ENCODE peak calls at places on chromosomes 4 and X, in eight cellular contexts. P is CD4-positive, alpha-beta memory T cell; T is suprapubic skin; W is SJSA1; A is psoas muscle; B is GM23338; X is colonic mucosa; Z is A549. F is an unnamed sample.

GRCh38 chrX:45771114-45771513 is 570.4 kb upstream of the DIPK2B start:
- DNase-seq in P (no peak), T (no peak), W (peak; percentile 85), A (no peak), B (no peak), X (peak; percentile 65), Z (peak; percentile 82), F (peak; percentile 68)

GRCh38 chrX:136200466-136200865 is 50.7 kb downstream of the MAP7D3 start:
- DNase-seq in P (no peak), T (no peak), W (no peak), A (no peak), B (peak; percentile 51), X (no peak), Z (peak; percentile 29), F (no peak)

GRCh38 chr4:828641-829271 is 2.8 kb upstream of the CPLX1 start:
- DNase-seq in P (no peak), T (peak; percentile 77), W (no peak), A (peak; percentile 35), B (peak; percentile 71), X (no peak), Z (peak; percentile 48), F (no peak)

GRCh38 chr4:139457318-139457717 is 3.4 kb downstream of the RAB33B start:
- DNase-seq in P (no peak), T (no peak), W (no peak), A (no peak), B (no peak), X (no peak), Z (peak; percentile 33), F (no peak)

GRCh38 chr4:130309221-130309620 is 1213.3 kb downstream of the C4orf33 start:
- DNase-seq in P (no peak), T (no peak), W (no peak), A (no peak), B (no peak), X (no peak), Z (no peak), F (no peak)

GRCh38 chr4:41751325-41752061 is 3.0 kb upstream of the PHOX2B start:
- DNase-seq in P (no peak), T (no peak), W (no peak), A (no peak), B (peak; percentile 62), X (no peak), Z (no peak), F (no peak)

GRCh38 chrX:12065251-12065650 is 73.0 kb upstream of the FRMPD4 start:
- DNase-seq in P (no peak), T (no peak), W (no peak), A (no peak), B (peak; percentile 68), X (no peak), Z (peak; percentile 25), F (peak; percentile 42)

GRCh38 chrX:33324099-33324498 is 112.8 kb upstream of the DMD start:
- DNase-seq in P (no peak), T (no peak), W (no peak), A (no peak), B (peak; percentile 44), X (no peak), Z (no peak), F (no peak)

GRCh38 chrX:20361890-20362262 is 95.2 kb upstream of the RPS6KA3 start:
- DNase-seq in P (no peak), T (no peak), W (no peak), A (no peak), B (no peak), X (no peak), Z (peak; percentile 91), F (peak; percentile 47)

GRCh38 chrX:99077099-99077498 is 1333.0 kb downstream of the PCDH19 start:
- DNase-seq in P (no peak), T (no peak), W (no peak), A (no peak), B (peak; percentile 22), X (no peak), Z (no peak), F (no peak)

GRCh38 chrX:1609759-1610158 is 5.1 kb upstream of the ASMT start:
- DNase-seq in P (no peak), T (no peak), W (no peak), A (no peak), B (no peak), X (no peak), Z (no peak), F (no peak)

GRCh38 chr4:145530189-145530588 is 48.5 kb downstream of the SMAD1 start:
- DNase-seq in P (no peak), T (no peak), W (no peak), A (no peak), B (no peak), X (no peak), Z (no peak), F (no peak)
- H3K4me1 ChIP-seq in P (no peaks in the 10 kb centered on the region), T (peaks cover 12% of the 10 kb centered on the region), W (no peaks in the 10 kb centered on the region), A (peaks cover 47% of the 10 kb centered on the region), B (peaks cover 8% of the 10 kb centered on the region), X (peaks cover 3% of the 10 kb centered on the region), Z (peaks cover 3% of the 10 kb centered on the region), F (no peaks in the 10 kb centered on the region)

GRCh38 chr4:81631958-81632439 is 160.3 kb upstream of the RASGEF1B start:
- DNase-seq in P (no peak), T (no peak), W (no peak), A (no peak), B (no peak), X (no peak), Z (peak; percentile 40), F (peak; percentile 55)

GRCh38 chr4:81635747-81636146 is 164.0 kb upstream of the RASGEF1B start:
- DNase-seq in P (no peak), T (no peak), W (no peak), A (no peak), B (no peak), X (peak; percentile 85), Z (no peak), F (peak; percentile 38)

GRCh38 chr4:81628489-81628888 is 156.8 kb upstream of the RASGEF1B start:
- DNase-seq in P (no peak), T (no peak), W (no peak), A (no peak), B (no peak), X (no peak), Z (no peak), F (no peak)

GRCh38 chr4:81635128-81635527 is 163.4 kb upstream of the RASGEF1B start:
- DNase-seq in P (no peak), T (no peak), W (no peak), A (no peak), B (no peak), X (no peak), Z (no peak), F (no peak)

GRCh38 chr4:81632581-81633247 is 161.0 kb upstream of the RASGEF1B start:
- DNase-seq in P (no peak), T (no peak), W (no peak), A (no peak), B (no peak), X (no peak), Z (no peak), F (no peak)
- H3K4me1 ChIP-seq in P (no peaks in the 10 kb centered on the region), T (peaks cover 11% of the 10 kb centered on the region), W (no peaks in the 10 kb centered on the region), A (peaks cover 19% of the 10 kb centered on the region), B (peaks cover 4% of the 10 kb centered on the region), X (no peaks in the 10 kb centered on the region), Z (no peaks in the 10 kb centered on the region), F (no peaks in the 10 kb centered on the region)

GRCh38 chr4:38128478-38129451 is 168.6 kb downstream of the PTTG2 start:
- DNase-seq in P (peak; percentile 62), T (no peak), W (no peak), A (no peak), B (peak; percentile 92), X (peak; percentile 49), Z (peak; percentile 20), F (no peak)

GRCh38 chr4:38123555-38123954 is 163.4 kb downstream of the PTTG2 start:
- DNase-seq in P (no peak), T (no peak), W (no peak), A (no peak), B (no peak), X (no peak), Z (no peak), F (no peak)

GRCh38 chr4:38129452-38129830 is 169.2 kb downstream of the PTTG2 start:
- DNase-seq in P (no peak), T (no peak), W (no peak), A (no peak), B (no peak), X (no peak), Z (no peak), F (no peak)

GRCh38 chr4:38124961-38125360 is 164.8 kb downstream of the PTTG2 start:
- DNase-seq in P (no peak), T (no peak), W (no peak), A (no peak), B (no peak), X (no peak), Z (no peak), F (no peak)

DNA sequence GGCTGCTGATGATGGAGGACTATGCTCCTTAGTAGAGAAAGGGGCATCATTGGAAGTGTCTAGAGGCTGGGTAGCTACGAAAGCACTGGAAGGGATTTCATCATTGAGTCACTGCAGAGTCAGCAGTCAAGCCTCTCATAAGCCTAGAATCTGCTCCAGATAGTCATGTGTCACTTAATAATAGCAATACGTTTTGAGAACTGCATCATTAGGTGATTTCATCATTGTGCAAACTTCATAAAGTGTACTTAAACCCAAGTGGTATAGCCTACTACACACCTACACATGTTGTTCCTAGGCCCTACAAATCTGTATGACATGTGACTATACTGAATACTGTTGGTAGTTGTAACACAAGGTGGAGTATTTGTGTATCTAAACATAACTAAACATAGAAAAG is 165.6 kb downstream of the PTTG2 start:
- DNase-seq in P (no peak), T (no peak), W (no peak), A (no peak), B (no peak), X (no peak), Z (no peak), F (no peak)
- H3K4me1 ChIP-seq in P (peaks cover 32% of the 10 kb centered on the region), T (peaks cover 17% of the 10 kb centered on the region), W (peaks cover 16% of the 10 kb centered on the region), A (no peaks in the 10 kb centered on the region), B (peaks cover 28% of the 10 kb centered on the region), X (no peaks in the 10 kb centered on the region), Z (no peaks in the 10 kb centered on the region), F (peaks cover 19% of the 10 kb centered on the region)

GRCh38 chr4:176782191-176782590 is 10.5 kb downstream of the VEGFC start:
- DNase-seq in P (no peak), T (no peak), W (no peak), A (no peak), B (no peak), X (no peak), Z (no peak), F (no peak)

GRCh38 chr4:176782794-176783193 is 9.9 kb downstream of the VEGFC start:
- DNase-seq in P (no peak), T (no peak), W (no peak), A (no peak), B (no peak), X (no peak), Z (no peak), F (no peak)

GRCh38 chr4:176779421-176779820 is 13.3 kb downstream of the VEGFC start:
- DNase-seq in P (no peak), T (no peak), W (no peak), A (no peak), B (no peak), X (no peak), Z (no peak), F (no peak)

GRCh38 chr4:176780995-176781738 is 11.6 kb downstream of the VEGFC start:
- DNase-seq in P (no peak), T (no peak), W (peak; percentile 29), A (no peak), B (no peak), X (no peak), Z (peak; percentile 38), F (no peak)

DNA sequence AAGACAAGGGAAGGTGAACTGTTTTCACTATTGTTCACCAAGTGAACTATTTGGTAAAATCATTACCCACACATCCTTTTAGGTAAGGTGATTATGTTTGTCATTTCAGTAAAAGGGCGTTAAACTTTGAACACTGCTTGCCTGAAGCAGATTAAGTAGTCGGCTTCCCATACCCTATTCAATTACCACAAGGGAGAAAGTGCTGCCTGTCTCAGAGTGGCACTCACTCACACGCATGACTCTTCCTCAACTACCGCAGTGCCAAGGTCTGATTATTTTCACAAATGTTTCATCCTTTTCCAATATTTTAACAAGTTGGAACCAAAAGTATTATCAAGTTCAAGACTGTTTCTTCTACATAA is 11.0 kb downstream of the VEGFC start:
- DNase-seq in P (no peak), T (no peak), W (peak; percentile 32), A (no peak), B (no peak), X (no peak), Z (no peak), F (no peak)
- H3K4me1 ChIP-seq in P (no peaks in the 10 kb centered on the region), T (peaks cover 26% of the 10 kb centered on the region), W (peaks cover 40% of the 10 kb centered on the region), A (peaks cover 13% of the 10 kb centered on the region), B (no peaks in the 10 kb centered on the region), X (no peaks in the 10 kb centered on the region), Z (peaks cover 74% of the 10 kb centered on the region), F (no peaks in the 10 kb centered on the region)

F was measured in hepatocyte.